ENCODE peak calls at places on chromosomes 6 and 20, in eight cellular contexts. K is activated CD4-positive, alpha-beta T cell treated with anti-CD3 and anti-CD28 coated beads for 4 hours; V is HT1080; D is HFF-Myc; O is GM12865; J is heart right ventricle; H is activated naive CD4-positive, alpha-beta T cell treated with anti-CD3 and anti-CD28 coated beads for 36 hours; I is right cardiac atrium. C is an unnamed sample.

GRCh38 chr6:33118525-33119123 is 42.8 kb downstream of the HLA-DPB1 start:
- DNase-seq in I (no peak), O (peak; percentile 66), J (peak; percentile 23), K (peak; percentile 31), V (peak; percentile 24), D (peak; percentile 32), H (no peak), C (no peak)

GRCh38 chr20:56625837-56626236 is 3.3 kb upstream of the TFAP2C start:
- DNase-seq in D (no peak), O (no peak), I (no peak), J (no peak), V (no peak), K (no peak), H (no peak), C (no peak)

GRCh38 chr6:93447874-93448273 is 28.5 kb upstream of the EPHA7 start:
- DNase-seq in V (peak; percentile 2), O (no peak), H (no peak), I (no peak), J (no peak), K (no peak), D (no peak), C (no peak)

GRCh38 chr20:59564171-59564570 is 40.2 kb upstream of the PHACTR3 start:
- DNase-seq in D (no peak), V (no peak), K (no peak), H (no peak), O (no peak), J (no peak), I (no peak), C (no peak)

GRCh38 chr6:41356838-41357237 is 21.4 kb downstream of the NCR2 start:
- DNase-seq in O (no peak), D (no peak), K (no peak), H (no peak), I (no peak), V (no peak), J (no peak), C (no peak)

GRCh38 chr6:115545410-115545986 is 515.2 kb downstream of the FRK start:
- DNase-seq in I (peak; percentile 11), D (no peak), O (peak; percentile 9), V (peak; percentile 19), H (no peak), J (peak; percentile 3), K (no peak), C (no peak)

GRCh38 chr6:5173862-5174643 is 86.7 kb downstream of the LYRM4 start:
- DNase-seq in O (peak; percentile 94), D (no peak), H (peak; percentile 84), I (no peak), V (no peak), K (peak; percentile 23), J (peak; percentile 16), C (no peak)

GRCh38 chr6:78538002-78538401 is 329.3 kb upstream of the IRAK1BP1 start:
- DNase-seq in J (no peak), V (peak; percentile 64), O (no peak), H (no peak), I (no peak), K (no peak), D (no peak), C (no peak)